ENCODE peak calls at places on chromosomes 13 and 19, in four cellular contexts. K is K562, P is GM12878, X is HepG2. J is an unnamed sample.

GRCh38 chr13:24217601-24218281 is 57.2 kb downstream of the SPATA13 start:
- DNase-seq in P (no peak), X (peak), K (no peak), J (no peak)

GRCh38 chr13:51804295-51805172 is 571 bp upstream of the DHRS12 start:
- DNase-seq in K (no peak), P (no peak), X (no peak), J (no peak)

GRCh38 chr13:33079960-33080359 is 63.7 kb downstream of the KL start:
- DNase-seq in X (no peak), K (no peak), P (no peak), J (no peak)

GRCh38 chr13:112658807-112659206 is 31.0 kb upstream of the ATP11A start:
- DNase-seq in K (no peak), X (no peak), P (no peak), J (no peak)

GRCh38 chr19:7516281-7516862 is 469 bp downstream of the ZNF358 start:
- DNase-seq in K (no peak), P (no peak), X (no peak), J (no peak)

GRCh38 chr13:54536112-54536511 is 1507.5 kb downstream of the OLFM4 start:
- DNase-seq in P (no peak), X (no peak), K (no peak), J (no peak)

GRCh38 chr13:79742923-79743322 is 262.0 kb downstream of the NDFIP2 start:
- DNase-seq in X (no peak), P (no peak), K (no peak), J (no peak)

GRCh38 chr13:40589285-40590109 is 76.9 kb downstream of the FOXO1 start:
- DNase-seq in K (no peak), P (peak), X (peak), J (no peak)

GRCh38 chr13:99992376-99992775 is 10.8 kb downstream of the ZIC2 start:
- DNase-seq in K (no peak), X (no peak), P (no peak), J (no peak)

GRCh38 chr13:75505966-75506365 is 24.0 kb upstream of the TBC1D4 start:
- DNase-seq in X (no peak), P (no peak), K (no peak), J (no peak)

GRCh38 chr13:61880576-61881283 is 465.1 kb upstream of the PCDH20 start:
- DNase-seq in X (peak), K (peak), P (no peak), J (peak)

GRCh38 chr13:41985788-41986508 is 25.0 kb upstream of the VWA8 start:
- DNase-seq in X (no peak), P (no peak), K (no peak), J (no peak)

GRCh38 chr13:49097374-49097773 is 121.7 kb downstream of the FNDC3A start:
- DNase-seq in K (no peak), X (peak), P (no peak), J (no peak)

GRCh38 chr13:73914119-73914518 is 220.1 kb downstream of the KLF12 start:
- DNase-seq in X (no peak), P (no peak), K (no peak), J (no peak)

GRCh38 chr13:39273953-39274352 is 235.7 kb downstream of the NHLRC3 start:
- DNase-seq in X (no peak), P (no peak), K (no peak), J (peak)

GRCh38 chr19:1132625-1133383 is 29.0 kb downstream of the GPX4 start:
- DNase-seq in P (no peak), K (no peak), X (no peak), J (no peak)

GRCh38 chr19:56405062-56405461 is 930 bp downstream of the ZNF583 start:
- DNase-seq in X (no peak), P (no peak), K (no peak), J (no peak)

GRCh38 chr13:53783466-53783865 is 754.9 kb downstream of the OLFM4 start:
- DNase-seq in P (no peak), K (no peak), X (no peak), J (no peak)

GRCh38 chr13:110319774-110320509 is 12.9 kb downstream of the COL4A2 start:
- DNase-seq in K (no peak), X (no peak), P (no peak), J (no peak)

GRCh38 chr13:111253334-111253872 is 67.0 kb upstream of the TEX29 start:
- DNase-seq in K (no peak), X (no peak), P (no peak), J (no peak)

GRCh38 chr13:44734204-44734707 is 158.1 kb upstream of the TSC22D1 start:
- DNase-seq in P (no peak), X (no peak), K (no peak), J (no peak)

GRCh38 chr19:15810335-15810734 is 5.1 kb downstream of the OR10H1 start:
- DNase-seq in P (no peak), X (peak), K (peak), J (no peak)

GRCh38 chr13:76813874-76814273 is 72.3 kb downstream of the KCTD12 start:
- DNase-seq in K (no peak), P (no peak), X (peak), J (no peak)

GRCh38 chr13:96836733-96837132 is 157.5 kb downstream of the OXGR1 start:
- DNase-seq in K (no peak), X (no peak), P (no peak), J (no peak)

GRCh38 chr13:94330552-94331071 is 148.9 kb downstream of the DCT start:
- DNase-seq in P (no peak), K (no peak), X (no peak), J (no peak)

GRCh38 chr19:18385675-18386542 is at the start of gene GDF15:
- DNase-seq in X (peak), K (peak), P (no peak), J (peak)

GRCh38 chr19:13150919-13151604 is 851 bp downstream of the IER2 start:
- DNase-seq in K (peak), X (no peak), P (no peak), J (no peak)

GRCh38 chr19:55489711-55490477 is 1.7 kb downstream of the SSC5D start:
- DNase-seq in X (no peak), K (no peak), P (no peak), J (no peak)

GRCh38 chr13:111429064-111429558 is 108.7 kb downstream of the TEX29 start:
- DNase-seq in X (peak), P (no peak), K (peak), J (peak)

GRCh38 chr13:38783992-38784875 is 97.4 kb downstream of the FREM2 start:
- DNase-seq in K (no peak), P (no peak), X (no peak), J (no peak)

GRCh38 chr13:37361608-37362007 is 237.0 kb downstream of the POSTN start:
- DNase-seq in P (no peak), X (no peak), K (no peak), J (no peak)

GRCh38 chr19:19405919-19406877 is 723 bp downstream of the GATAD2A start:
- DNase-seq in X (no peak), P (no peak), K (peak), J (peak)

GRCh38 chr19:12828494-12828893 is 5.9 kb downstream of the RTBDN start:
- DNase-seq in X (peak), K (peak), P (no peak), J (peak)

GRCh38 chr13:40109324-40109958 is 454.0 kb downstream of the COG6 start:
- DNase-seq in K (no peak), P (no peak), X (no peak), J (no peak)

GRCh38 chr13:43682698-43683097 is 104.1 kb downstream of the ENOX1 start:
- DNase-seq in K (no peak), X (no peak), P (no peak), J (no peak)

GRCh38 chr13:35965226-35965927 is 165.8 kb downstream of the DCLK1 start:
- DNase-seq in X (no peak), P (no peak), K (no peak), J (no peak)

GRCh38 chr19:17936379-17936778 is 3.6 kb downstream of the CCDC124 start:
- DNase-seq in K (no peak), P (no peak), X (no peak), J (no peak)

GRCh38 chr13:60370343-60370742 is 26.7 kb upstream of the TDRD3 start:
- DNase-seq in K (no peak), X (no peak), P (no peak), J (no peak)

GRCh38 chr13:112711528-112712265 is 21.9 kb downstream of the ATP11A start:
- DNase-seq in X (peak), K (peak), P (no peak), J (peak)

DNA sequence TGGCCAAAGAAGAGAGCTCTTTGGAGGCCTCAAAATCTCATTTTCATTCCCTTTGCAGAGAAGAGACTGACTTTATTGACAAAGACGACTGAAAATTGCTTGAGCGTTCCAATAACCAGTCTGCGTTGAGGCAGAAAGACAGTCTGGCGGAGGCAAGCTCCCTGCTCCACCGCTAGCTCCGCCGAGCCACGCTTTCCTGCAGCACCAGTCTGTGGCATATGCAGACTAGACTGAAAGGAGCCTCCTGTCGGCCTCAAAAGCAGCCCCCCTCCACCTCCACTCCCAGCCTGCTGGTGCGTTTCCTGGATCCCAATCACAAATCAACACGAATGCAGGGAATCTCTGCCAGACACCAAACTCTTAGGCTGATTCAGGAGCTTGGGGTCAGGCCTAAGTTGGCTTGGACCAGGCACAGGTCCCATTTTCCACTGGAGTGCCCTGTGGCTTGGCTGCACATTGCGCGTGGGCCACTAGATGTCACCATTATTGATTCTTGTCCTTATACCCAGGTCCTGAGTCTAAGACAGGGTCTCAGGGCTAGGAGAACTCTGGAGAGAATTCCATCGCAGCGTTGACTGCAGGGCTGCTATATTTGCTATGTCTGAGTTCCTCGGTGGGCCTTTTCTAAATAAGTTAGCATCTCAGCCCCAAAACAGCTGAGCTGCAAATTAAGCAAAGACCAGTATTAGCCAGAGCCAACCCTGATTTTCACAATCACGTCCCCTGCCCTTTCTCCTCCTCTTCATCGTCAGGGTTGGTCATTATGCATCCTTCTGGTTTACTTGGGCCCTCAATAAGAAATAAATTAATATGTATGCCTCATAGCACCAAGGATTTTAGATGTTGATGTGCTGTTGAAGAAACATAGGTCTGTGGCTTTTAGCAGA is 5.2 kb upstream of the ZNF507 start:
- DNase-seq in K (peak), P (no peak), X (peak), J (peak)
- TF ChIP-seq CREB1 in K (no peak), P (no peak), X (no peak), J (no peak)

GRCh38 chr13:113845723-113846638 is 17.9 kb downstream of the GAS6 start:
- DNase-seq in X (no peak), P (no peak), K (no peak), J (no peak)
- TF ChIP-seq NR2C2 in X (no peak), P (no peak), K (no peak), J (no peak)

DNA sequence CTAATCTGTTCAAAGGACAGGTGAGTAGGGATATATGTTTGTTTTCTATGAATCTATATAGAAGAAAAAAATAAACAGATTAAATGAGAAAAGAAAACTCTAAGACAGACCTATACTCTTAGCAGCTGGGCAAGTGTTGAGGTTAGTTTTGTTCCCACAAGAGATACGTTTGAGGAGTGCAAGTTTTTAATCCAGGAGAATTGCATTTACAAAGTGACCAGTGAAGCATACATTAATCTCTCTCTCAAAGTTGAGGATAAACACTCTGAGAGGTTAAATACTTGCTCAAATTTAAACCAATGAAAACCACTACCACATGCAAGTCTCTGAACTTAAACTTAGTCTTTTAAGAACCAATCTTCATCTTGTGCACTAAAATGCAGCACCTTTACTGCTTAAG is 930.5 kb upstream of the MIR17HG start:
- DNase-seq in X (no peak), K (no peak), P (no peak), J (no peak)
- TF ChIP-seq CREB1 in X (no peak), K (no peak), P (no peak), J (no peak)

GRCh38 chr19:2590630-2591399 is 111.7 kb downstream of the GNG7 start:
- DNase-seq in K (no peak), X (no peak), P (no peak), J (no peak)

GRCh38 chr19:2587001-2587719 is 111.2 kb downstream of the GADD45B start:
- DNase-seq in K (no peak), P (no peak), X (no peak), J (peak)

GRCh38 chr19:2591537-2592291 is 110.8 kb downstream of the GNG7 start:
- DNase-seq in P (no peak), X (peak), K (no peak), J (no peak)

GRCh38 chr19:2586196-2586595 is 110.3 kb downstream of the GADD45B start:
- DNase-seq in X (no peak), P (no peak), K (no peak), J (no peak)

DNA sequence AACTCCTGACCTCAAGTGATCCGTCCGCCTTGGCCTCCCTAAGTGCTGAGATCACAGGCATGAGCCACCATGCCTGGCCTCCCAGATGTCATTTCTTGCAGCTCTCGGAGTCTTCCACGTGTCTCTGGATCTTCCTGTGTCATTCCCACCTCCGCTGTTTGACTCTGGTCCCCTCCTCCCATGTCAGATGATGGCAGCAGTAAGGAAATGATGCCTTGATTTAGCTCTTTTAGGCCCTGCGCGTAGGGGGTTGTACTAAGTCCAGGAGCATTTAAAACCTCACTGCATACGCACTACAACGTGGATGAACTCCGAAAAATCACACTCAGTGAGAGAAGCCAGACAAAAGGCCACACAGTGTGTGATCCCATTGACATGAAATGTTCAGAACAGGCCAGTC is 113.1 kb downstream of the GNG7 start:
- DNase-seq in P (no peak), K (no peak), X (no peak), J (no peak)
- TF ChIP-seq NR2C2 in P (no peak), K (no peak), X (no peak), J (no peak)

GRCh38 chr13:20161951-20162300 is 1.1 kb upstream of the GJA3 start:
- DNase-seq in X (no peak), P (no peak), K (no peak), J (no peak)
- TF ChIP-seq CREB1 in X (no peak), P (no peak), K (no peak), J (no peak)